ENCODE peak calls at places on chromosome 5, in nine cellular contexts. C, U, W, L, I, X, A, H and F are unnamed samples.

GRCh38 chr5:10797246-10797645 is 36.2 kb upstream of the DAP start:
- DNase-seq in W (no peak), I (no peak), X (no peak), A (no peak), H (no peak), U (peak), C (no peak), L (no peak), F (no peak)

GRCh38 chr5:131521252-131521651 is 113.8 kb downstream of the RAPGEF6 start:
- DNase-seq in I (no peak), H (no peak), W (no peak), X (no peak), U (peak), A (no peak), L (no peak), C (no peak), F (no peak)

GRCh38 chr5:140567136-140567818 is 2.6 kb downstream of the SLC35A4 start:
- DNase-seq in U (no peak), L (no peak), I (no peak), W (no peak), X (no peak), A (no peak), H (no peak), C (no peak), F (no peak)

GRCh38 chr5:10595678-10596309 is 31.9 kb downstream of the ANKRD33B start:
- DNase-seq in U (peak), H (no peak), I (peak), L (no peak), C (no peak), X (peak), W (no peak), A (no peak), F (no peak)

GRCh38 chr5:112276996-112277395 is 142.1 kb downstream of the EPB41L4A start:
- DNase-seq in X (no peak), C (peak), W (peak), A (no peak), L (no peak), I (no peak), H (no peak), U (no peak), F (no peak)

GRCh38 chr5:19002111-19002510 is 985.9 kb downstream of the CDH18 start:
- DNase-seq in H (no peak), U (no peak), C (no peak), W (no peak), X (no peak), A (no peak), I (no peak), L (no peak), F (no peak)

GRCh38 chr5:113118765-113119164 is 142.2 kb downstream of the DCP2 start:
- DNase-seq in H (no peak), X (no peak), A (no peak), C (peak), W (no peak), U (no peak), I (no peak), L (no peak), F (no peak)

GRCh38 chr5:150585781-150586461 is 54.5 kb upstream of the SYNPO start:
- DNase-seq in C (no peak), A (no peak), L (no peak), H (no peak), X (peak), I (no peak), W (no peak), U (no peak), F (no peak)

GRCh38 chr5:194102-194501 is 2.8 kb downstream of the LRRC14B start:
- DNase-seq in X (no peak), U (no peak), I (no peak), L (no peak), H (no peak), A (no peak), W (no peak), C (peak), F (no peak)

GRCh38 chr5:145218019-145218418 is 617.1 kb downstream of the PRELID2 start:
- DNase-seq in W (no peak), H (no peak), L (no peak), U (no peak), X (no peak), I (no peak), A (no peak), C (no peak), F (no peak)

GRCh38 chr5:111697881-111698757 is 58.9 kb downstream of the NREP start:
- DNase-seq in H (no peak), I (no peak), A (no peak), W (no peak), L (peak), X (no peak), U (peak), C (peak), F (no peak)

GRCh38 chr5:113606298-113607134 is 93.0 kb downstream of the YTHDC2 start:
- DNase-seq in I (peak), U (peak), L (peak), H (peak), W (no peak), X (no peak), A (peak), C (peak), F (peak)